ENCODE peak calls at places on chromosomes 16 and 17, in four cellular contexts. T, G, W and K are unnamed samples.

GRCh38 chr16:21698169-21699032 is 34.6 kb downstream of the OTOA start:
- DNase-seq in T (no peak), G (no peak), W (no peak), K (no peak)

GRCh38 chr16:53022374-53022773 is 30.3 kb downstream of the CHD9NB start:
- DNase-seq in T (peak; percentile 1), G (no peak), W (peak; percentile 67), K (peak; percentile 68)

GRCh38 chr17:74037320-74037719 is 166.2 kb upstream of the RPL38 start:
- DNase-seq in T (no peak), G (no peak), W (no peak), K (no peak)

GRCh38 chr17:71440513-71440912 is 680.3 kb upstream of the SOX9 start:
- DNase-seq in T (no peak), G (no peak), W (no peak), K (no peak)

GRCh38 chr17:64146418-64147109 is 16.6 kb upstream of the ERN1 start:
- DNase-seq in T (no peak), G (peak; percentile 58), W (peak; percentile 72), K (peak; percentile 73)

GRCh38 chr17:64133546-64134215 is 3.7 kb upstream of the ERN1 start:
- DNase-seq in T (peak; percentile 65), G (no peak), W (peak; percentile 81), K (peak; percentile 85)

GRCh38 chr16:66523861-66524354 is 26.0 kb downstream of the TK2 start:
- DNase-seq in T (no peak), G (no peak), W (no peak), K (peak; percentile 26)

GRCh38 chr17:37490638-37491614 is 1.2 kb downstream of the DUSP14 start:
- DNase-seq in T (no peak), G (no peak), W (peak; percentile 81), K (peak; percentile 89)

GRCh38 chr17:245611-246010 is 64.2 kb upstream of the DOC2B start:
- DNase-seq in T (no peak), G (no peak), W (no peak), K (no peak)

GRCh38 chr16:31010539-31010938 is at the start of gene STX1B:
- DNase-seq in T (no peak), G (peak; percentile 63), W (no peak), K (no peak)

GRCh38 chr17:39186481-39187002 is 10.9 kb downstream of the CACNB1 start:
- DNase-seq in T (no peak), G (no peak), W (no peak), K (no peak)